ENCODE peak calls at places on chromosomes 4 and X, in nine cellular contexts. S is HepG2, T is MM.1S, O is SK-N-SH, H is neural progenitor cell, K is H9, D is fibroblast of lung, R is GM23338, L is hepatocyte. V is an unnamed sample. For H3K79me2, the result is how much of the 10 kb centered on the place peaks cover.

GRCh38 chr4:16269742-16270522 is 43.7 kb upstream of the TAPT1 start:
- DNase-seq in L (no peak), K (no peak), S (no peak), O (no peak), H (no peak), R (no peak), T (no peak), D (peak), V (no peak)

GRCh38 chr4:876780-877179 is 50.9 kb upstream of the CPLX1 start:
- DNase-seq in S (no peak), H (peak), O (peak), K (peak), R (peak), D (no peak), L (no peak), T (no peak), V (peak)

GRCh38 chrX:51332188-51332942 is at the start of gene NUDT10:
- DNase-seq in O (peak), S (no peak), D (peak), H (peak), L (peak), R (peak), K (peak), T (no peak), V (no peak)

GRCh38 chrX:137574102-137574783 is 8.3 kb downstream of the ZIC3 start:
- DNase-seq in R (peak), L (no peak), D (no peak), K (no peak), O (no peak), H (peak), T (no peak), S (no peak), V (no peak)

GRCh38 chr4:136443006-136443405 is 1089.3 kb downstream of the PCDH18 start:
- DNase-seq in H (no peak), K (no peak), O (no peak), R (no peak), S (no peak), L (no peak), T (no peak), D (no peak), V (no peak)

GRCh38 chrX:121146059-121146628 is 98.7 kb downstream of the GLUD2 start:
- DNase-seq in K (no peak), L (no peak), O (no peak), S (no peak), H (no peak), D (no peak), R (no peak), T (peak), V (no peak)

GRCh38 chr4:165784672-165785071 is 88.4 kb upstream of the TLL1 start:
- DNase-seq in O (no peak), K (no peak), H (no peak), R (no peak), D (peak), S (no peak), T (no peak), L (no peak), V (no peak)

GRCh38 chr4:151434183-151434860 is 25.3 kb downstream of the FHIP1A start:
- DNase-seq in R (no peak), T (no peak), S (no peak), L (no peak), O (no peak), H (no peak), D (no peak), K (no peak), V (no peak)

GRCh38 chr4:123317211-123317610 is 79.4 kb upstream of the SPRY1 start:
- DNase-seq in T (no peak), S (no peak), L (no peak), D (no peak), O (no peak), H (no peak), K (no peak), R (no peak), V (no peak)

GRCh38 chrX:66751136-66751782 is 112.4 kb upstream of the EDA2R start:
- DNase-seq in K (no peak), O (no peak), L (no peak), D (no peak), H (no peak), R (no peak), S (no peak), T (peak), V (no peak)

GRCh38 chr4:122826596-122827257 is at the start of gene FGF2:
- DNase-seq in H (peak), D (peak), T (peak), L (peak), R (peak), S (no peak), O (peak), K (peak), V (no peak)

GRCh38 chr4:89119166-89119565 is 7.8 kb downstream of the TIGD2 start:
- DNase-seq in T (no peak), K (no peak), O (no peak), D (peak), H (no peak), S (no peak), R (no peak), L (no peak), V (no peak)
- H3K27ac ChIP-seq in T (no peak), K (no peak), O (no peak), D (no peak), H (no peak), S (no peak), R (no peak), L (peak), V (no peak)

DNA sequence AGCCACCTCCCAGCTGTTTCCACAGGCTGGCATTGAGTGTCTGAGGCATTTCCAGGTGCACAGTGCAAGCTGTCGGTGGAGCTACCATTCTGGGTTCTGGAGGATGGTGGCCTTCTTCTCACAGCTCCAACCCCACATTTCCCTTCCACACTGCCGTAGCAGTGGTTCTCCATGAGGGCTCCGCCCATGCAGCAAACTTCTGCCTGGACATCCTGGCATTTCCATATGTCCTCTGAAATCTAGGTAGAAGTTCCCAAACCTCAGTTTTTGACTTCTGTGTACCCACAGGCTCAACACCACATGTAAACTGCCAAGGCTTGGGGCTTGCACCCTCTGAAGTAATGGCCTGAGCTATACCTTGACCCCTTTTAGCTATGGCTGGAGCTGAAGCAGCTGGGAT is 10.3 kb upstream of the FRMPD4 start:
- DNase-seq in D (no peak), K (no peak), O (no peak), L (no peak), S (no peak), T (no peak), R (no peak), H (no peak), V (peak)
- H3K4me2 ChIP-seq in D (no peak), K (no peak), O (no peak), L (no peak), S (no peak), T (no peak), R (no peak), H (no peak), V (no peak)

GRCh38 chr4:101198741-101199339 is 148.5 kb downstream of the PPP3CA start:
- DNase-seq in L (no peak), R (peak), S (peak), K (no peak), D (no peak), T (no peak), H (no peak), O (no peak), V (no peak)
- H3K79me2 ChIP-seq in L (half or more), R (under half), S (under half), K (under half), D (under half), T (under half), H (under half), O (under half), V (under half)

GRCh38 chrX:30712214-30712613 is 59.0 kb downstream of the GK start:
- DNase-seq in H (no peak), K (no peak), T (no peak), R (no peak), L (no peak), O (no peak), S (no peak), D (no peak), V (no peak)

GRCh38 chrX:30715976-30716375 is 62.8 kb downstream of the GK start:
- DNase-seq in D (no peak), S (no peak), H (no peak), L (no peak), T (peak), R (no peak), O (no peak), K (no peak), V (no peak)

GRCh38 chrX:30713061-30713525 is 59.9 kb downstream of the GK start:
- DNase-seq in T (peak), H (peak), S (peak), L (peak), D (peak), O (peak), R (peak), K (peak), V (peak)

DNA sequence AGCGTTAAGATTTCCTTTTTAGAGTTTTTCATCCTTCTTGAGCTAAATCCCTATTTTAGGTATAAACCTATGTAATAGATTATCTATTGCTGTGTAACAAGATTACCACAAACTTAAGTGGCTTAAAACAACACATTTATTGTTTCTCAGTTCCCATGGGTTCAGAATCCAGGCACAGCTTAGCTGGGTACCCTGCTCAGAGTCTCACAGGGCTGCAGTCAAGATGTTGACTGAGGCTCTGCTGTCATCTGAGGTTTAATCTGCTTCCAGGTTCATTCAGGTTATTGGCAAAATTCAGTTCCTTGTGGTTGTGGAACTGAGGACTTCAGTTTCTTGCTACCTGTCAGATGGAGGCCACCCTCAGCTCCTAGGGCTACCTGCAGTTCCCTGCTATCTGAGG is 60.9 kb downstream of the GK start:
- DNase-seq in D (no peak), R (no peak), K (no peak), O (no peak), S (no peak), L (no peak), T (no peak), H (no peak), V (no peak)
- H3K27ac ChIP-seq in D (no peak), R (no peak), K (no peak), O (no peak), S (no peak), L (no peak), T (peak), H (no peak), V (no peak)

DNA sequence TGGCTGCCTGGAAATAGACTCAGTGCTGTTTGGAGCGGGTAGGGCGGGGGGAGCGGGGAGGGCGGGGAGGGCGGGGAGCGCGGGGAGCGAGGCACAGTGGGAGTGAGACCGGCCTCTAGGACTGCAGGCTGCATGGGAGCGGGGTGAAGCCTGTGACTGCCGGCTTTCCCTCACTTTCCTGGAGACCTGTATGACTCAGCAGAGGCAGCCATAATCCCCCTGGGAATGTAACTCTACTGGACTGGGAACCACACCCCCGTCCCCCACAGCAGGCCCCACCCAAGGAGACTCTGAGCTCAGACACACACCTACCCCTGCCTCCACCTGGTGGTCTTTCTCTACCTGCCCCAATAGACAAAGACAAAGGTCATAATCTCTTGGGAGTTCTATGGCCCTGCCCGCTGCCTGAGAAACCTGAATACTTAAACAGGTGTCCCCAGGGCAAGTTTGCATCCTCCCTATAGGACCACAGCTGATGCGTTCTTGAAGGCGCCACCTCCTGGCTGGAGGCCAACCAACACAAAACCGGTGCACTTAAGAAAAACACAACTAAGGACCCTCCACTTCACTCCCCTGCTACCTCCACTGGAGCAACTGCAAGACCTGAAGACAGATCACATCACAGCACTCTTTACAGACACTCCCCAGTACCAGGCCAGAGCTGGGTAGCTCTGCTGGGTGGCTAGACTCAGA is 18.0 kb downstream of the HDAC8 start:
- DNase-seq in H (peak), S (no peak), O (no peak), D (no peak), R (peak), T (no peak), L (peak), K (peak), V (peak)
- H3K4me2 ChIP-seq in H (peak), S (no peak), O (no peak), D (no peak), R (peak), T (no peak), L (peak), K (peak), V (no peak)

GRCh38 chrX:48894891-48895290 is 2.7 kb downstream of the TIMM17B start:
- DNase-seq in K (no peak), T (no peak), L (no peak), D (no peak), H (no peak), R (no peak), S (no peak), O (no peak), V (no peak)

GRCh38 chrX:48899078-48899410 is 1.3 kb downstream of the PQBP1 start:
- DNase-seq in T (no peak), K (no peak), L (no peak), O (no peak), D (no peak), R (no peak), S (no peak), H (no peak), V (no peak)

GRCh38 chrX:48897157-48897620 is 379 bp downstream of the TIMM17B start:
- DNase-seq in S (peak), L (peak), T (peak), D (peak), O (peak), H (peak), K (peak), R (peak), V (peak)

GRCh38 chrX:48896611-48897011 is 957 bp downstream of the TIMM17B start:
- DNase-seq in L (no peak), S (no peak), R (peak), D (peak), T (no peak), O (no peak), H (peak), K (no peak), V (peak)

DNA sequence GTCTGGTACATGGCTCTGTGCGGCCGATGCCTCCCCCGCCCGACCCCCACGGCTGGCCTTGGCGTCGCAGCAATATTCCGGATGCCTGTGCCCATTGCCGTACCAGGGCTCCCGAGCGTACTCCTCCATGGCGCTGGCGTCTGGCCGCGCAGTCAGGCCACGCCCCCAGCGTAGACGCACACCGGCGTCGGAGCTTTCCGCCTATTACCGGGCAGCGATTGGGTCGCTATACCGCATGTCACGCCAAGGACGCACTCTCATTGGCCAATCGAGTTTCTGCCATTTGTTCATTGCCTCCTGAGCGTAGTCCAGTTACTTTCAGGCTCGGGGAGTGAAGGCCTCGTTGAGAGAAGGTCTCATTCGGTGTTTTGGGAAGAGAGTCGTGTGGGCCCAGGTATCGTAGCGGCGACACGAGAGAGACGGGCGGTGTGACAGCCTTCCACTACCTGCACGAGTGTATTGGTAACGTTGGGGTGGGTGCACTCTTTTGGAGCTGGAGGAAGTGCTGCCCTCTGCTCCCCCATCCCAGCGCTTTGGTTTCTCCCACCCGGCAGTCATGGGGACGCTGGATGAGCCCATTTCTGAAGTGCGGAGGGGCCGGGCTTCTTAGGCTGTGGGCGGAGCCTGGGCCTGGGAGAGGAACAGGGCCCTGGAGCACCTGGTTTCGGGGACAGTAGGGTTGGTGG is at the start of the genes PQBP1 and TIMM17B:
- DNase-seq in K (peak), D (peak), S (peak), L (peak), R (peak), T (peak), O (peak), H (peak), V (peak)
- H3K79me2 ChIP-seq in K (under half), D (under half), S (under half), L (under half), R (under half), T (under half), O (under half), H (under half), V (under half)

DNA sequence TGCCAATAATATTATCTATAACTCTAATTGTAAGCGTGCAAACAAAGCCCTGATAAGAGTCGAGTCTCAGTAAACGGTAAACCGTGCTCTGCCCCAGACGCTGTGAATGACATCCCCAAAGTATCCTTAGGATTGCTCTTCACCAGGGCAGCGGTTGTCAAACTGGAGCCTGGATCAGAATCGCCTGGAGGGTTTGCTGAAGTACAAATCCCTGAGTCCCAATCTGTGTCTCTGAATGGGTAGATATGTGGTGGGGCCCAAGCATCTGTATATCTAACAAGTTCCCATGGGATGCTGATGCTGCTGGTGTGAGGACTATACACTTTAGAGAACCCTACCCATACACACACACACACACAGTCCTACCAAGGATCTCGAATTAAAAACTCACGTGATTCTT is 813 bp upstream of the APBB2 start:
- DNase-seq in T (no peak), K (no peak), D (no peak), O (peak), L (peak), H (no peak), R (no peak), S (no peak), V (no peak)
- H3K27ac ChIP-seq in T (no peak), K (no peak), D (no peak), O (no peak), L (peak), H (no peak), R (no peak), S (no peak), V (peak)

DNA sequence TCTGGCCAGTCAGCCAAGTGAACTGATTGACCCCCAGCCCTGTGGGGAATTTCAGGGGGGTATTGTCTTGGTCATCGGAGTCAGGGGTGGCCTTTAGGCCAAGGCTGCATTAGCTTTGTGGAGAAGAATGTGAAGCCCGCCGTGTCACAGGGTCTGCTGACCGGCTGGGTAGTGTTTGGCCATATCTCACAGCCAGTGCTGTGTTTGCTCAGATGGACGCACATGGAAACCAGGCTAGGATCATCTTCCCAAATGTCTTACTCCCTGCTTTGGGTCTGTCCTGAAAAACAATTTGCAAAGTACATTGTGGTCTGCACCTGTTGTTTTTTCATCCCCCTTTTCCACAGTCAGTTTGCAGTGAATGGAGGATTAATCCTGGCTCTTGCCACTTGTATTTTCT is 13.0 kb downstream of the TMEM164 start:
- DNase-seq in H (no peak), O (no peak), R (no peak), L (no peak), K (no peak), T (no peak), D (no peak), S (no peak), V (no peak)
- H3K4me2 ChIP-seq in H (no peak), O (no peak), R (no peak), L (no peak), K (no peak), T (no peak), D (no peak), S (no peak), V (no peak)